ENCODE peak calls at places on chromosomes 16 and 17, in ten cellular contexts. G is uterus, J is heart right ventricle, D is GM13976, T is upper lobe of left lung, U is MM.1S, F is cardiac muscle cell, Y is PC-3, I is GM13977, V is H9. W is an unnamed sample.

GRCh38 chr16:66224186-66224585 is 142.3 kb upstream of the CDH5 start:
- DNase-seq in F (no peak), G (no peak), T (no peak), V (no peak), D (no peak), U (no peak), J (no peak), I (no peak), Y (no peak), W (no peak)

GRCh38 chr17:39706921-39707337 is 7.1 kb downstream of the ERBB2 start:
- DNase-seq in U (peak), J (no peak), T (no peak), D (no peak), Y (peak), G (no peak), I (no peak), F (no peak), V (no peak), W (no peak)

GRCh38 chr16:27123795-27124194 is 57.1 kb downstream of the C16orf82 start:
- DNase-seq in Y (no peak), U (no peak), F (no peak), T (no peak), J (no peak), V (no peak), D (no peak), I (no peak), G (no peak), W (no peak)

GRCh38 chr16:23950898-23951297 is 115.1 kb downstream of the PRKCB start:
- DNase-seq in G (no peak), T (no peak), V (no peak), I (no peak), F (no peak), Y (no peak), J (no peak), D (no peak), U (no peak), W (no peak)

GRCh38 chr17:15498107-15498506 is 30.7 kb upstream of the CDRT4 start:
- DNase-seq in J (no peak), T (no peak), V (peak), G (no peak), F (no peak), U (no peak), Y (peak), D (no peak), I (no peak), W (no peak)

GRCh38 chr17:74206332-74206818 is 2.9 kb downstream of the RPL38 start:
- DNase-seq in D (no peak), J (no peak), T (no peak), U (no peak), G (no peak), V (no peak), F (no peak), Y (no peak), I (no peak), W (no peak)

GRCh38 chr17:37494401-37494831 is 4.7 kb downstream of the DUSP14 start:
- DNase-seq in Y (no peak), U (no peak), V (no peak), T (no peak), I (no peak), J (no peak), F (no peak), D (no peak), G (no peak), W (no peak)

GRCh38 chr16:57621521-57622268 is 6.7 kb upstream of the ADGRG1 start:
- DNase-seq in V (no peak), F (no peak), U (no peak), J (no peak), D (no peak), I (no peak), T (no peak), G (peak), Y (peak), W (no peak)

GRCh38 chr17:29567362-29568330 is 809 bp upstream of the ABHD15 start:
- DNase-seq in I (peak), Y (peak), D (peak), U (peak), V (peak), J (peak), G (peak), F (peak), T (peak), W (peak)

GRCh38 chr17:43030137-43030767 is 5.2 kb downstream of the RND2 start:
- DNase-seq in D (no peak), T (no peak), J (no peak), I (no peak), U (no peak), V (no peak), Y (no peak), G (no peak), F (no peak), W (no peak)

GRCh38 chr17:75525806-75526554 is 483 bp downstream of the LLGL2 start:
- DNase-seq in G (no peak), J (no peak), T (peak), D (no peak), U (no peak), Y (peak), V (peak), F (peak), I (peak), W (no peak)

GRCh38 chr16:88527186-88527936 is 42.8 kb upstream of the ZC3H18 start:
- DNase-seq in F (peak), Y (peak), T (peak), V (peak), G (peak), J (peak), I (peak), U (no peak), D (peak), W (peak)

GRCh38 chr16:4471869-4472268 is 2.6 kb downstream of the NMRAL1 start:
- DNase-seq in G (no peak), F (no peak), U (no peak), V (no peak), Y (no peak), T (no peak), D (no peak), I (no peak), J (no peak), W (no peak)

GRCh38 chr17:70024253-70024652 is 50.8 kb upstream of the KCNJ16 start:
- DNase-seq in Y (no peak), F (no peak), G (no peak), T (no peak), U (no peak), I (no peak), J (no peak), D (no peak), V (no peak), W (no peak)

GRCh38 chr17:14396542-14396941 is 95.7 kb downstream of the HS3ST3B1 start:
- DNase-seq in J (no peak), F (no peak), D (no peak), Y (no peak), G (no peak), V (no peak), U (no peak), T (no peak), I (no peak), W (no peak)

GRCh38 chr17:73232587-73233373 is 28.9 kb downstream of the CPSF4L start:
- DNase-seq in J (no peak), Y (peak), V (no peak), U (peak), F (peak), D (peak), G (peak), T (peak), I (peak), W (peak)

GRCh38 chr17:76248013-76248782 is 7.9 kb upstream of the RNF157 start:
- DNase-seq in T (no peak), J (no peak), U (no peak), Y (peak), D (no peak), I (no peak), F (no peak), G (no peak), V (no peak), W (no peak)

GRCh38 chr17:63546308-63547082 is 3.8 kb upstream of the DCAF7 start:
- DNase-seq in Y (no peak), J (no peak), I (no peak), F (no peak), U (no peak), V (no peak), G (no peak), D (no peak), T (no peak), W (no peak)

GRCh38 chr17:74584714-74585113 is 7.4 kb downstream of the CD300LD start:
- DNase-seq in I (no peak), U (no peak), G (no peak), F (no peak), Y (no peak), J (no peak), D (no peak), V (no peak), T (no peak), W (no peak)

GRCh38 chr17:43025766-43026537 is 921 bp downstream of the RND2 start:
- DNase-seq in D (no peak), F (no peak), J (no peak), Y (no peak), T (no peak), V (no peak), I (no peak), U (no peak), G (no peak), W (no peak)

GRCh38 chr16:77469639-77470038 is 34.8 kb upstream of the ADAMTS18 start:
- DNase-seq in G (no peak), F (no peak), I (no peak), V (no peak), Y (no peak), D (no peak), U (no peak), T (no peak), J (no peak), W (no peak)

GRCh38 chr17:49074851-49075540 is 57.6 kb upstream of the B4GALNT2 start:
- DNase-seq in J (no peak), T (no peak), V (no peak), Y (no peak), I (no peak), D (no peak), F (no peak), G (no peak), U (no peak), W (no peak)

GRCh38 chr17:69430488-69430887 is 16.0 kb downstream of the MAP2K6 start:
- DNase-seq in F (peak), D (no peak), V (no peak), G (no peak), J (no peak), I (no peak), Y (no peak), T (no peak), U (no peak), W (no peak)

GRCh38 chr16:75263963-75264445 is 12.6 kb upstream of the BCAR1 start:
- DNase-seq in U (no peak), J (peak), I (no peak), T (no peak), Y (peak), G (peak), D (no peak), V (no peak), F (no peak), W (no peak)

GRCh38 chr16:19118938-19119431 is 5.2 kb downstream of the ITPRIPL2 start:
- DNase-seq in I (no peak), F (no peak), U (no peak), J (no peak), G (peak), D (no peak), T (no peak), V (no peak), Y (peak), W (no peak)

GRCh38 chr17:82230627-82231311 is 1.9 kb downstream of the SLC16A3 start:
- DNase-seq in U (peak), F (peak), I (peak), G (peak), J (peak), D (peak), Y (peak), V (peak), T (peak), W (peak)

GRCh38 chr16:48413291-48413690 is 28.1 kb upstream of the SIAH1 start:
- DNase-seq in U (no peak), T (no peak), I (no peak), J (no peak), F (no peak), D (no peak), G (no peak), V (no peak), Y (no peak), W (no peak)

GRCh38 chr17:10879110-10879509 is 41.2 kb upstream of the PIRT start:
- DNase-seq in J (peak), D (no peak), G (no peak), I (no peak), U (no peak), F (peak), Y (peak), V (peak), T (no peak), W (no peak)
- TF ChIP-seq CTCF in J (peak), D (no peak), G (no peak), I (peak), U (no peak), F (peak), Y (peak), V (peak), T (no peak), W (no peak)

GRCh38 chr16:61181982-61182381 is 854.3 kb downstream of the CDH8 start:
- DNase-seq in Y (no peak), D (no peak), I (no peak), J (no peak), T (no peak), V (no peak), G (no peak), F (no peak), U (no peak), W (no peak)

GRCh38 chr16:61182416-61182815 is 853.8 kb downstream of the CDH8 start:
- DNase-seq in F (no peak), Y (no peak), U (peak), D (no peak), T (no peak), I (no peak), J (no peak), G (no peak), V (no peak), W (no peak)

GRCh38 chr16:61179571-61179970 is 856.7 kb downstream of the CDH8 start:
- DNase-seq in J (no peak), V (no peak), F (no peak), Y (no peak), G (no peak), I (no peak), T (no peak), D (no peak), U (no peak), W (no peak)
- TF ChIP-seq CTCF in J (no peak), V (no peak), F (no peak), Y (no peak), G (no peak), I (no peak), T (no peak), D (no peak), U (no peak), W (no peak)

GRCh38 chr16:73563709-73564108 is 515.8 kb upstream of the ZFHX3 start:
- DNase-seq in F (no peak), D (no peak), U (no peak), I (no peak), J (no peak), G (no peak), T (no peak), V (no peak), Y (no peak), W (no peak)

GRCh38 chr16:73565925-73566324 is 518.0 kb upstream of the ZFHX3 start:
- DNase-seq in J (no peak), V (no peak), I (no peak), G (no peak), D (no peak), Y (no peak), U (no peak), F (no peak), T (no peak), W (no peak)

GRCh38 chr16:73569266-73569665 is 521.3 kb upstream of the ZFHX3 start:
- DNase-seq in T (no peak), U (no peak), V (no peak), F (no peak), J (no peak), D (no peak), I (no peak), G (no peak), Y (no peak), W (no peak)

GRCh38 chr16:73568769-73569168 is 520.8 kb upstream of the ZFHX3 start:
- DNase-seq in V (no peak), J (no peak), F (no peak), D (no peak), T (peak), U (no peak), Y (no peak), G (no peak), I (no peak), W (no peak)

DNA sequence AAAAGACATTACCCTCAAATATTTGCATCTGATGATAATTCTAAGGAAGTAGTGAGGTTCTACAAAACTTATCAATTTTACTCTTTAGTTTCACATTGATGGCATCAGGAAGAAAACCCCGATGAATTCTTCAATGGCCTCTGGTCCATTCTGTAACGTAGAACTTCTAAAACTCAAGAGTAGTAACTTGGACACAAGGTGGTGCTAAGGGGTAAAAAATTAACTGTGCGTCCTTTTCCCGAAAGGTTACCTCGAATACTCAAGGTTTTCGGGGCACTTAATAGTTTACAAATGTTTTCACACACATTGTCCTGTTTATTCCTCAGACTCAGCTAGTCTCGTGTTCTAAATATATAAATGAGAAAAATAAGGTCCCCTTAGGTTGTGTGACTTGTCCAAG is 517.3 kb upstream of the ZFHX3 start:
- DNase-seq in V (no peak), I (no peak), F (peak), T (no peak), D (no peak), G (no peak), J (no peak), U (no peak), Y (peak), W (no peak)
- TF ChIP-seq CTCF in V (peak), I (no peak), F (peak), T (no peak), D (no peak), G (no peak), J (peak), U (peak), Y (peak), W (peak)

GRCh38 chr16:29925805-29926674 is at the start of gene KCTD13:
- DNase-seq in J (peak), F (peak), I (peak), U (peak), Y (peak), G (peak), D (peak), T (peak), V (peak), W (peak)
- TF ChIP-seq CTCF in J (no peak), F (no peak), I (no peak), U (no peak), Y (no peak), G (peak), D (no peak), T (no peak), V (no peak), W (no peak)

DNA sequence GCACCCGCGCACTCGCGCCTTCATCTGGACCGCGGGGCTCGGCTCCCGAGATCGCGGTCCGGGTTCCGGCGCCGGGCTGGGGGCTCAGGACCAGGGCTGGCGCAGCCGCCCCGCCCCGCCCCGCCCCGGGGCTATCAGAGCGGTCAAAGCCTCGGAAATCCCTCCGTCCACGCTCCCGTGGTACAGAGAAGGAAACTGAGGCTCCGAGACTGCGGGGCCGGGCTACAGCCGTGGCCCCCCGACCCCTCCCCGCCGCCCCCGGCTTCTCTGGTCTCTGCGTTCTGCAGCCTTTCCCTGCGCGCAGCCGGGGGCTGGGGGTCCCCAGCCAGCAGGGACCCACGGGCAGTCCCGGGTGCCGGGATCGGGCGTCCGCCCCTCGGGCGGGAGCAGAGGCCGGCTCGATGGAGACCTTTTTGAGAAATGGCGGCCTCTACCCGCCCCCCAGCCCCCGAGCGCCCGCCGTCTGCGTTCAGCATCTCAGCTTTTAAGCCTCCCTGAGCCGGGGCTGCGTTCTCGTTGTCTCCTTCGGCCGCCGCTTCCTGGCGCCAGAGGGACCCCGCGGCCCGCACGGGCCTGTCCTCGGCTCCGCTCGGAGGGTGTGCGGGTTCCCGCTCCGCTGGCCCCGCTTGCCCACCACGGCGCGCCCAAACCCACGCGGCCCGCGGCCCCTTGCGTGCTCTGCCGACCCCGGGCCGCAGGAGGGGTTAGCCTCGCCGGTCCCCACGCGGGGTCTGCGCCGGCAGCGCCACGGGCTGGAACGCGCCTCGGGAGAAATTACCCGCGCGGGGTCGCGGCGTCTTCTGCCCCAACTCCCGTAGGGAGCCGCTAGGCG is 1.5 kb upstream of the NPTX1 start:
- DNase-seq in F (peak), U (no peak), G (no peak), I (peak), D (peak), J (no peak), V (peak), T (peak), Y (no peak), W (no peak)
- TF ChIP-seq CTCF in F (peak), U (no peak), G (peak), I (peak), D (peak), J (peak), V (peak), T (peak), Y (no peak), W (peak)

GRCh38 chr16:80803341-80804060 is 897 bp downstream of the CDYL2 start:
- DNase-seq in Y (peak), J (peak), T (peak), U (no peak), F (peak), D (peak), G (no peak), V (peak), I (peak), W (peak)

GRCh38 chr16:80804451-80805383 is at the start of gene CDYL2:
- DNase-seq in G (no peak), V (peak), U (peak), F (no peak), D (peak), I (peak), J (peak), Y (peak), T (peak), W (peak)

GRCh38 chr16:80807916-80808315 is 3.5 kb upstream of the CDYL2 start:
- DNase-seq in V (no peak), G (no peak), I (no peak), D (no peak), U (no peak), Y (no peak), J (no peak), F (no peak), T (no peak), W (no peak)

GRCh38 chr16:80804061-80804450 is 342 bp downstream of the CDYL2 start:
- DNase-seq in T (peak), G (peak), I (no peak), F (peak), U (peak), D (peak), V (peak), J (peak), Y (peak), W (no peak)

DNA sequence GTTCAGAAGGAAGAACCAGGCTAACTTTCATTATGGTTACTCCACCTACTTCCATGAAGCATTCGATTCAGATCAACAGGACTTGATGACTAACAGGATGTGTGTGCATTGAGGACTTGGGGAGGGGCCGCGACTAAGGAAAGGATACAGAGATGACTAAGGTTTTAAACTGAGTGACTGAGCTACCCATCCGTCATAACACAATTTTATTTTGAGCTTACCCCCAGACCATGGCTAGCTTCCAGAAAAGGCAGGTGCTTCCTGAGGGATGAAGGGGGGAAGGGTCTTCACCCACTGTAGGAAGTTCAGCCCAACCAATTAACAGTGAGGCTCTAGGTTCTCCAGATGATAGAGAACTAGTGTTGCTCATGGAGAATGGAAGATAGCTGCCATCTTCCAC is 2.6 kb upstream of the CDYL2 start:
- DNase-seq in G (no peak), J (no peak), Y (peak), V (no peak), I (no peak), T (no peak), D (no peak), U (no peak), F (no peak), W (no peak)
- TF ChIP-seq CTCF in G (no peak), J (no peak), Y (no peak), V (no peak), I (no peak), T (no peak), D (no peak), U (no peak), F (no peak), W (no peak)

GRCh38 chr16:86462334-86463084 is 47.8 kb upstream of the FOXF1 start:
- DNase-seq in T (no peak), Y (no peak), V (no peak), U (no peak), J (no peak), I (no peak), F (no peak), D (no peak), G (no peak), W (no peak)
- TF ChIP-seq CTCF in T (no peak), Y (no peak), V (no peak), U (no peak), J (no peak), I (no peak), F (no peak), D (no peak), G (no peak), W (no peak)

W was measured in GM10248.